ENCODE peak calls at places on chromosomes 7 and 10, in five cellular contexts. One of them, this sample, is unnamed.

GRCh38 chr10:31583358-31583757 is 264.3 kb downstream of the ZEB1 start:
- DNase-seq in mesenchymal stem cell: no peak
- DNase-seq in neuronal stem cell: no peak
- DNase-seq in H9: no peak
- DNase-seq in H1: no peak
- DNase-seq in this sample: no peak

GRCh38 chr7:17680026-17680425 is 260.3 kb downstream of the SNX13 start:
- DNase-seq in H1: no peak
- DNase-seq in neuronal stem cell: peak; percentile 69
- DNase-seq in mesenchymal stem cell: peak; percentile 91
- DNase-seq in H9: no peak
- DNase-seq in this sample: peak; percentile 77

GRCh38 chr7:979886-980571 is 3.0 kb upstream of the CYP2W1 start:
- DNase-seq in H1: no peak
- DNase-seq in neuronal stem cell: no peak
- DNase-seq in mesenchymal stem cell: peak; percentile 19
- DNase-seq in H9: no peak
- DNase-seq in this sample: no peak

GRCh38 chr10:27908231-27908630 is 90.6 kb downstream of the ODAD2 start:
- DNase-seq in mesenchymal stem cell: no peak
- DNase-seq in neuronal stem cell: no peak
- DNase-seq in H1: no peak
- DNase-seq in H9: no peak
- DNase-seq in this sample: no peak

GRCh38 chr7:38312776-38313175 is 39.3 kb upstream of the TARP start:
- DNase-seq in H1: no peak
- DNase-seq in H9: no peak
- DNase-seq in mesenchymal stem cell: peak; percentile 53
- DNase-seq in neuronal stem cell: no peak
- DNase-seq in this sample: no peak

GRCh38 chr10:8180756-8181155 is 126.3 kb downstream of the GATA3 start:
- DNase-seq in mesenchymal stem cell: no peak
- DNase-seq in H9: no peak
- DNase-seq in neuronal stem cell: no peak
- DNase-seq in H1: no peak
- DNase-seq in this sample: no peak

GRCh38 chr10:87500646-87501048 is 4.0 kb upstream of the MINPP1 start:
- DNase-seq in H9: no peak
- DNase-seq in mesenchymal stem cell: no peak
- DNase-seq in H1: no peak
- DNase-seq in neuronal stem cell: no peak
- DNase-seq in this sample: no peak

GRCh38 chr7:129401228-129401967 is 32.8 kb upstream of the STRIP2 start:
- DNase-seq in H1: no peak
- DNase-seq in H9: no peak
- DNase-seq in mesenchymal stem cell: peak; percentile 24
- DNase-seq in neuronal stem cell: no peak
- DNase-seq in this sample: peak; percentile 11

GRCh38 chr7:133479456-133480097 is 226.7 kb downstream of the EXOC4 start:
- DNase-seq in mesenchymal stem cell: no peak
- DNase-seq in neuronal stem cell: no peak
- DNase-seq in H9: no peak
- DNase-seq in H1: no peak
- DNase-seq in this sample: no peak

GRCh38 chr7:131325179-131325840 is 2.4 kb upstream of the MKLN1 start:
- DNase-seq in H1: no peak
- DNase-seq in H9: no peak
- DNase-seq in neuronal stem cell: no peak
- DNase-seq in mesenchymal stem cell: peak; percentile 39
- DNase-seq in this sample: peak; percentile 55

GRCh38 chr10:113313048-113313611 is 239.7 kb upstream of the HABP2 start:
- DNase-seq in H9: no peak
- DNase-seq in neuronal stem cell: no peak
- DNase-seq in mesenchymal stem cell: no peak
- DNase-seq in H1: no peak
- DNase-seq in this sample: peak; percentile 21

GRCh38 chr7:1144269-1144771 is 15.7 kb downstream of the ZFAND2A start:
- DNase-seq in neuronal stem cell: no peak
- DNase-seq in H1: no peak
- DNase-seq in mesenchymal stem cell: no peak
- DNase-seq in H9: no peak
- DNase-seq in this sample: no peak

GRCh38 chr7:68256295-68256694 is 1259.7 kb downstream of the TYW1 start:
- DNase-seq in H1: no peak
- DNase-seq in H9: no peak
- DNase-seq in mesenchymal stem cell: no peak
- DNase-seq in neuronal stem cell: no peak
- DNase-seq in this sample: no peak

GRCh38 chr7:70390251-70390650 is 741.7 kb upstream of the GALNT17 start:
- DNase-seq in neuronal stem cell: no peak
- DNase-seq in H1: no peak
- DNase-seq in H9: no peak
- DNase-seq in mesenchymal stem cell: no peak
- DNase-seq in this sample: no peak

GRCh38 chr7:28166982-28167715 is 13.4 kb downstream of the JAZF1 start:
- DNase-seq in H1: no peak
- DNase-seq in H9: no peak
- DNase-seq in mesenchymal stem cell: peak; percentile 45
- DNase-seq in neuronal stem cell: no peak
- DNase-seq in this sample: no peak

GRCh38 chr10:127041561-127041960 is 136.3 kb downstream of the DOCK1 start:
- DNase-seq in H1: no peak
- DNase-seq in mesenchymal stem cell: peak; percentile 66
- DNase-seq in neuronal stem cell: no peak
- DNase-seq in H9: no peak
- DNase-seq in this sample: no peak

GRCh38 chr10:22210267-22210666 is 7.5 kb downstream of the EBLN1 start:
- DNase-seq in mesenchymal stem cell: no peak
- DNase-seq in H9: no peak
- DNase-seq in neuronal stem cell: no peak
- DNase-seq in H1: no peak
- DNase-seq in this sample: no peak

GRCh38 chr10:51389415-51390342 is 309.7 kb downstream of the CSTF2T start:
- DNase-seq in H1: peak; percentile 33
- DNase-seq in H9: peak; percentile 68
- DNase-seq in neuronal stem cell: peak; percentile 44
- DNase-seq in mesenchymal stem cell: peak; percentile 59
- DNase-seq in this sample: peak; percentile 5

GRCh38 chr7:37109853-37110252 is 338.8 kb downstream of the ELMO1 start:
- DNase-seq in mesenchymal stem cell: peak; percentile 63
- DNase-seq in H1: no peak
- DNase-seq in neuronal stem cell: no peak
- DNase-seq in H9: no peak
- DNase-seq in this sample: no peak

GRCh38 chr7:133755922-133756321 is 371.2 kb upstream of the LRGUK start:
- DNase-seq in H9: no peak
- DNase-seq in mesenchymal stem cell: no peak
- DNase-seq in neuronal stem cell: no peak
- DNase-seq in H1: no peak
- DNase-seq in this sample: no peak

GRCh38 chr10:103829838-103830465 is 25.4 kb downstream of the SH3PXD2A start:
- DNase-seq in mesenchymal stem cell: no peak
- DNase-seq in neuronal stem cell: no peak
- DNase-seq in H9: no peak
- DNase-seq in H1: no peak
- DNase-seq in this sample: no peak

GRCh38 chr10:44647877-44648542 is 263.1 kb upstream of the CXCL12 start:
- DNase-seq in mesenchymal stem cell: no peak
- DNase-seq in H9: no peak
- DNase-seq in neuronal stem cell: no peak
- DNase-seq in H1: no peak
- DNase-seq in this sample: no peak

GRCh38 chr7:158317238-158318205 is 270.1 kb downstream of the PTPRN2 start:
- DNase-seq in neuronal stem cell: peak; percentile 83
- DNase-seq in H1: peak; percentile 41
- DNase-seq in H9: peak; percentile 87
- DNase-seq in mesenchymal stem cell: no peak
- DNase-seq in this sample: no peak

GRCh38 chr7:27201231-27202017 is 1.5 kb upstream of the HOXA13 start:
- DNase-seq in H9: peak; percentile 29
- DNase-seq in mesenchymal stem cell: peak; percentile 15
- DNase-seq in neuronal stem cell: no peak
- DNase-seq in H1: no peak
- DNase-seq in this sample: no peak

GRCh38 chr7:51847461-51848134 is 531.0 kb upstream of the COBL start:
- DNase-seq in neuronal stem cell: peak; percentile 11
- DNase-seq in H1: peak; percentile 7
- DNase-seq in mesenchymal stem cell: no peak
- DNase-seq in H9: peak; percentile 62
- DNase-seq in this sample: no peak

GRCh38 chr7:37411444-37412034 is 37.1 kb downstream of the ELMO1 start:
- DNase-seq in H9: no peak
- DNase-seq in H1: no peak
- DNase-seq in mesenchymal stem cell: no peak
- DNase-seq in neuronal stem cell: no peak
- DNase-seq in this sample: no peak

GRCh38 chr7:155456517-155456771 is 1.5 kb upstream of the EN2 start:
- DNase-seq in H1: no peak
- DNase-seq in neuronal stem cell: no peak
- DNase-seq in H9: no peak
- DNase-seq in mesenchymal stem cell: no peak
- DNase-seq in this sample: no peak

GRCh38 chr7:44264221-44264956 is 61.0 kb downstream of the CAMK2B start:
- DNase-seq in H9: peak; percentile 53
- DNase-seq in neuronal stem cell: no peak
- DNase-seq in H1: no peak
- DNase-seq in mesenchymal stem cell: no peak
- DNase-seq in this sample: no peak

GRCh38 chr10:17660921-17661320 is 17.0 kb downstream of the STAM start:
- DNase-seq in mesenchymal stem cell: no peak
- DNase-seq in H9: no peak
- DNase-seq in H1: no peak
- DNase-seq in neuronal stem cell: no peak
- DNase-seq in this sample: peak; percentile 68

GRCh38 chr10:94178475-94179251 is 184.1 kb downstream of the NOC3L start:
- DNase-seq in H9: no peak
- DNase-seq in mesenchymal stem cell: no peak
- DNase-seq in H1: no peak
- DNase-seq in neuronal stem cell: no peak
- DNase-seq in this sample: no peak

GRCh38 chr7:92691578-92691977 is 101.4 kb upstream of the FAM133B start:
- DNase-seq in H9: no peak
- DNase-seq in H1: no peak
- DNase-seq in neuronal stem cell: no peak
- DNase-seq in mesenchymal stem cell: peak; percentile 79
- DNase-seq in this sample: peak; percentile 81

GRCh38 chr7:100837099-100837836 is 9.9 kb upstream of the EPHB4 start:
- DNase-seq in neuronal stem cell: peak; percentile 87
- DNase-seq in mesenchymal stem cell: peak; percentile 94
- DNase-seq in H9: peak; percentile 95
- DNase-seq in H1: peak; percentile 83
- DNase-seq in this sample: peak; percentile 85

GRCh38 chr7:134422646-134423045 is 36.3 kb downstream of the AKR1B1 start:
- DNase-seq in mesenchymal stem cell: no peak
- DNase-seq in neuronal stem cell: no peak
- DNase-seq in H9: no peak
- DNase-seq in H1: no peak
- DNase-seq in this sample: no peak

GRCh38 chr10:90125406-90125805 is 424.0 kb downstream of the KIF20B start:
- DNase-seq in mesenchymal stem cell: no peak
- DNase-seq in H9: no peak
- DNase-seq in neuronal stem cell: no peak
- DNase-seq in H1: no peak
- DNase-seq in this sample: no peak

GRCh38 chr7:55172881-55173609 is 154.2 kb downstream of the EGFR start:
- DNase-seq in neuronal stem cell: no peak
- DNase-seq in mesenchymal stem cell: no peak
- DNase-seq in H9: no peak
- DNase-seq in H1: no peak
- DNase-seq in this sample: no peak

GRCh38 chr7:26681819-26682418 is 182.5 kb downstream of the SKAP2 start:
- DNase-seq in neuronal stem cell: no peak
- DNase-seq in mesenchymal stem cell: peak; percentile 34
- DNase-seq in H1: no peak
- DNase-seq in H9: no peak
- DNase-seq in this sample: no peak

GRCh38 chr7:94222516-94222915 is 172.2 kb upstream of the COL1A2 start:
- DNase-seq in H1: no peak
- DNase-seq in H9: no peak
- DNase-seq in mesenchymal stem cell: no peak
- DNase-seq in neuronal stem cell: no peak
- DNase-seq in this sample: no peak

GRCh38 chr7:94223375-94224084 is 171.2 kb upstream of the COL1A2 start:
- DNase-seq in neuronal stem cell: peak; percentile 47
- DNase-seq in H9: peak; percentile 81
- DNase-seq in mesenchymal stem cell: peak; percentile 80
- DNase-seq in H1: peak; percentile 71
- DNase-seq in this sample: peak; percentile 5

GRCh38 chr7:94228678-94229077 is 166.0 kb upstream of the COL1A2 start:
- DNase-seq in H1: no peak
- DNase-seq in H9: no peak
- DNase-seq in neuronal stem cell: no peak
- DNase-seq in mesenchymal stem cell: no peak
- DNase-seq in this sample: no peak

GRCh38 chr7:94231333-94231732 is 163.4 kb upstream of the COL1A2 start:
- DNase-seq in neuronal stem cell: no peak
- DNase-seq in H1: no peak
- DNase-seq in H9: no peak
- DNase-seq in mesenchymal stem cell: no peak
- DNase-seq in this sample: no peak

GRCh38 chr7:94228223-94228622 is 166.5 kb upstream of the COL1A2 start:
- DNase-seq in H9: no peak
- DNase-seq in mesenchymal stem cell: no peak
- DNase-seq in H1: no peak
- DNase-seq in neuronal stem cell: no peak
- DNase-seq in this sample: no peak
- H2BK12ac ChIP-seq in H9: no peak overlapping the region
- H2BK12ac ChIP-seq in mesenchymal stem cell: no peak overlapping the region
- H2BK12ac ChIP-seq in H1: no peak overlapping the region
- H2BK12ac ChIP-seq in neuronal stem cell: no peak overlapping the region
- H2BK12ac ChIP-seq in this sample: no peak overlapping the region

GRCh38 chr10:33204049-33204448 is 130.4 kb downstream of the NRP1 start:
- DNase-seq in mesenchymal stem cell: no peak
- DNase-seq in H9: no peak
- DNase-seq in H1: no peak
- DNase-seq in neuronal stem cell: no peak
- DNase-seq in this sample: no peak
- H2BK12ac ChIP-seq in mesenchymal stem cell: no peak overlapping the region
- H2BK12ac ChIP-seq in H9: no peak overlapping the region
- H2BK12ac ChIP-seq in H1: no peak overlapping the region
- H2BK12ac ChIP-seq in neuronal stem cell: no peak overlapping the region
- H2BK12ac ChIP-seq in this sample: no peak overlapping the region

GRCh38 chr10:61780732-61781131 is 118.0 kb downstream of the CABCOCO1 start:
- DNase-seq in H9: no peak
- DNase-seq in H1: no peak
- DNase-seq in neuronal stem cell: no peak
- DNase-seq in mesenchymal stem cell: no peak
- DNase-seq in this sample: no peak
- H2BK12ac ChIP-seq in H9: no peak overlapping the region
- H2BK12ac ChIP-seq in H1: no peak overlapping the region
- H2BK12ac ChIP-seq in neuronal stem cell: no peak overlapping the region
- H2BK12ac ChIP-seq in mesenchymal stem cell: no peak overlapping the region
- H2BK12ac ChIP-seq in this sample: no peak overlapping the region

GRCh38 chr10:91206837-91207474 is 13.5 kb upstream of the PCGF5 start:
- DNase-seq in H9: no peak
- DNase-seq in H1: no peak
- DNase-seq in mesenchymal stem cell: no peak
- DNase-seq in neuronal stem cell: no peak
- DNase-seq in this sample: no peak
- H2BK12ac ChIP-seq in H9: no peak overlapping the region
- H2BK12ac ChIP-seq in H1: no peak overlapping the region
- H2BK12ac ChIP-seq in mesenchymal stem cell: no peak overlapping the region
- H2BK12ac ChIP-seq in neuronal stem cell: no peak overlapping the region
- H2BK12ac ChIP-seq in this sample: no peak overlapping the region